ENCODE peak calls at places on chromosomes 6 and 20, in four cellular contexts. I is HCT116, H is GM12878, Q is K562. E is an unnamed sample.

GRCh38 chr6:43969158-43969981 is 157.9 kb downstream of the MRPL14 start:
- DNase-seq in I (no peak), H (no peak), Q (peak; percentile 87), E (no peak)

GRCh38 chr6:169086020-169086419 is 167.6 kb downstream of the THBS2 start:
- DNase-seq in I (peak; percentile 21), H (no peak), Q (no peak), E (no peak)

GRCh38 chr6:3284436-3284876 is 25.7 kb downstream of the PSMG4 start:
- DNase-seq in I (no peak), H (no peak), Q (no peak), E (no peak)

GRCh38 chr6:26223677-26224546 is 136.7 kb downstream of the HFE start:
- DNase-seq in I (peak; percentile 91), H (peak; percentile 78), Q (no peak), E (peak; percentile 92)

GRCh38 chr6:150689900-150690590 is 90.4 kb downstream of the PLEKHG1 start:
- DNase-seq in I (no peak), H (peak; percentile 20), Q (no peak), E (no peak)

GRCh38 chr20:50333856-50334255 is 143.2 kb downstream of the CEBPB start:
- DNase-seq in I (no peak), H (no peak), Q (no peak), E (no peak)

GRCh38 chr6:44045672-44046015 is 81.6 kb downstream of the MRPL14 start:
- DNase-seq in I (no peak), H (no peak), Q (no peak), E (no peak)

GRCh38 chr6:14542670-14543366 is 425.2 kb downstream of the CD83 start:
- DNase-seq in I (peak; percentile 29), H (peak; percentile 5), Q (no peak), E (no peak)

GRCh38 chr6:101268541-101268940 is 125.0 kb upstream of the GRIK2 start:
- DNase-seq in I (no peak), H (no peak), Q (no peak), E (no peak)

GRCh38 chr6:71489736-71490135 is 201.1 kb downstream of the OGFRL1 start:
- DNase-seq in I (peak; percentile 10), H (no peak), Q (no peak), E (peak; percentile 47)

GRCh38 chr6:105163186-105163585 is 16.6 kb downstream of the POPDC3 start:
- DNase-seq in I (no peak), H (no peak), Q (no peak), E (no peak)

GRCh38 chr6:48426636-48427035 is 315.6 kb upstream of the PTCHD4 start:
- DNase-seq in I (no peak), H (no peak), Q (no peak), E (no peak)

GRCh38 chr6:6699741-6700367 is 111.3 kb downstream of the LY86 start:
- DNase-seq in I (peak; percentile 58), H (no peak), Q (peak; percentile 44), E (no peak)

GRCh38 chr6:160069050-160069454 is 52.6 kb upstream of the SLC22A1 start:
- DNase-seq in I (no peak), H (peak; percentile 64), Q (no peak), E (no peak)

GRCh38 chr20:1888796-1889463 is 6.3 kb upstream of the SIRPA start:
- DNase-seq in I (no peak), H (no peak), Q (no peak), E (peak; percentile 60)

DNA sequence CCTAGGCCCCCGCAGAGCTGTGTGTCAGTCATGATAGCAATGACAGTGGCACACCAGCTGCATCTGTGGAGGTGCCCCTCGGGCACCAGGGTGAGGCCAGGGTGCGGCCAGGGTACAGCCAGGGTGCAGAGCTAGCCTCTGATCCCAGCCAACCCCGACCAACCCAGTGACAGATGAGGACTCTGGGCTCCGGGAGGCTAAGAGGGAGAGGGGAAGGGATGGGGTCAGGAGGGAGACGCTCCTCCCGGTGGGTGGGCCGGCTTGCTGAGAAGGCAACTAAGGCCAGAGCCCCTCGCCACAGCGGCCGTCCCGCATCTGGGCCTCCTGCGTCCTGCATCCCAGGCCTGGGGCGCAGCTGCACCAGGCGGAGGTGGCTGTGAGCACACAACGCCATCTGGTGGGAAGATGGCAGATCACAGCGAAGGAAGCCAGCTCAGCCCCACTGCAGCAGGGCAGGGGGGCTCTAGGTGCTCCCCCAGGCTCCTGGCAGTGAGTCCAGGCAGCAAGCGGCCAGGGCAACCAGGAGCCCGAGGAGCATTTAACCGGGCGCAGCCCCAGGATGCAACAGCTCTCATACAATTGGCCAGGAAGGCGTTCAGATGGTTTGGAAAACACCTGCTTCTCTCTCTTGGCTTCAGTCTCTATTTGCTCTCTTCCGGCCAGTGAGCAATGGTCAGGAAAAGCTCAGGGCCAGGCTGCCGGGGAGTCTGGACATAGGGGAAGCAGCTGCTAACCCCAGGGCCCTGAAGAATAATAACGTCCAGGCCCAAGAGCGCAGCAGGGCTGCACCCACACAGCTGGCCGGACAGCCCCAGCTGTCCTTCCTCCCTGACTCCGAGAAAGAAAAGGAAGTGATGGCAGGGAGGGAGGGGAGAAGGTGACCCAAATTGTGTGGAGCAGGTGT is 169.4 kb downstream of the TAF4 start:
- DNase-seq in I (peak; percentile 12), H (no peak), Q (peak; percentile 81), E (peak; percentile 44)
- TF ChIP-seq SP1 in I (no peak), H (no peak), Q (no peak), E (no peak)

GRCh38 chr20:51354769-51355319 is 187.7 kb downstream of the NFATC2 start:
- DNase-seq in I (no peak), H (no peak), Q (no peak), E (no peak)
- TF ChIP-seq CEBPB in I (no peak), H (no peak), Q (no peak), E (no peak)

DNA sequence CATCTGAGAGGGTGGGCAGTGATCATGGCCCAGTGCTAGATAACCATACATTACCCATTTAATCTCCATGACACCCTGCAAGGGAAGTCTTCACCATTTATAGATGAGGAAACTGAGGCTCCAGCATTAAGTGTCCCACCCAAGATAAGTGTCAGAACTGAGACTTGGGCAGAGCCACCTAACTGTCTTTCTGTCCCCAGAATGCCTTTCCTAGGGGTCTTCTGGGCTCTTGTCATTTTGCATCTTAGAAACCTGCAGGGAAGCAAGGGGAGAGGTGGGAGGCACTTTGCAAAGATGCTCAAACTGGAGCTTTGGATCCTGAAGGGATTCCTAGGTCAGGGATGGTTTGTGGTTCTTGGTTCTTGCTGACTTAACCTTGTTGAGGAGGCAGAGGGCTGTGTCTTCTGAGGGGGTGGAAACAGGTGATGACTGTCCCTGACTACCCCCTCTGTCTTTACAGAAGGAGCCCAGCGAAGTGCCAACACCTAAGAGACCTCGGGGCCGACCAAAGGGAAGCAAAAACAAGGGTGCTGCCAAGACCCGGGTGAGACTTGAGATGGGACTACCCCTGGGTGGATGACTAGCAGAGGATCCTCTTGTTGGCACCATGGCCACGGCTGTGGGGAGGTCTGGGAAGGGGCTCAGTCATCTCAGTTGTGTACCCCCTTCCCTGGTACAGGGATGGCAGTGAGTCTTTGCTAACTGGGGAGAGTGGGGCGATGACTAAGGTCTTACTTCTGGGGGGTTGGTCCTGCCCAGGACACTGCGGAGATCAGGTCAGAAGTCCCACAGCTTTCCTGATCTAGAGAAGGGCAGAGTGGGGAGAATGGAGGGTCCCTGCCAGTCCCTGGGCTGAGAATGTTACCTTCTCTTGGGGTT is 5.8 kb downstream of the HMGA1 start:
- DNase-seq in I (no peak), H (no peak), Q (peak; percentile 8), E (no peak)
- TF ChIP-seq ZBTB33 in I (no peak), H (no peak), Q (no peak), E (no peak)

GRCh38 chr6:28803337-28803709 is 120.5 kb downstream of the TRIM27 start:
- DNase-seq in I (no peak), H (no peak), Q (no peak), E (no peak)
- TF ChIP-seq SP1 in I (no peak), H (no peak), Q (no peak), E (no peak)